ENCODE peak calls at places on chromosomes 3 and 15, in six cellular contexts. A is HCT116, L is K562, K is SK-N-SH, V is GM12878, O is HepG2. Z is an unnamed sample.

GRCh38 chr3:72810063-72810462 is 38.2 kb downstream of the SHQ1 start:
- DNase-seq in V (no peak), L (no peak), K (no peak), A (no peak), O (no peak), Z (no peak)

GRCh38 chr3:171362575-171362974 is 97.6 kb downstream of the TNIK start:
- DNase-seq in L (no peak), V (no peak), O (no peak), A (no peak), K (peak), Z (no peak)

GRCh38 chr3:146250449-146251382 is at the start of gene PLSCR4:
- DNase-seq in O (no peak), L (peak), A (peak), K (peak), V (no peak), Z (peak)

GRCh38 chr3:51711352-51712019 is 4.6 kb downstream of the GRM2 start:
- DNase-seq in K (peak), V (no peak), A (no peak), L (no peak), O (no peak), Z (no peak)

GRCh38 chr15:76345880-76346665 is 9.5 kb downstream of the ISL2 start:
- DNase-seq in K (no peak), O (peak), L (no peak), A (no peak), V (no peak), Z (no peak)

GRCh38 chr3:115380883-115381572 is 233.9 kb upstream of the ZBTB20 start:
- DNase-seq in O (no peak), K (no peak), L (no peak), A (no peak), V (no peak), Z (no peak)

GRCh38 chr15:91849749-91850161 is 3.8 kb upstream of the SLCO3A1 start:
- DNase-seq in O (peak), V (no peak), K (peak), L (peak), A (peak), Z (peak)

GRCh38 chr15:41919954-41920538 is 26.2 kb upstream of the SPTBN5 start:
- DNase-seq in K (no peak), V (no peak), A (no peak), O (no peak), L (no peak), Z (peak)

GRCh38 chr15:22968356-22968755 is 11.8 kb downstream of the CYFIP1 start:
- DNase-seq in K (no peak), L (no peak), O (no peak), A (no peak), V (no peak), Z (no peak)

GRCh38 chr15:57972801-57973311 is 92.7 kb downstream of the ALDH1A2 start:
- DNase-seq in L (no peak), V (no peak), K (no peak), A (no peak), O (no peak), Z (no peak)

GRCh38 chr15:61128343-61128742 is 100.8 kb downstream of the RORA start:
- DNase-seq in L (no peak), O (no peak), A (no peak), K (peak), V (no peak), Z (no peak)

GRCh38 chr3:160278210-160278609 is 53.0 kb downstream of the C3orf80 start:
- DNase-seq in L (no peak), A (no peak), K (no peak), O (no peak), V (no peak), Z (no peak)

GRCh38 chr3:72010044-72010443 is 225.1 kb upstream of the PROK2 start:
- DNase-seq in L (no peak), K (no peak), V (no peak), O (no peak), A (no peak), Z (no peak)

GRCh38 chr3:173584834-173585831 is 187.6 kb downstream of the NLGN1 start:
- DNase-seq in L (no peak), A (no peak), O (no peak), K (peak), V (no peak), Z (peak)

GRCh38 chr3:138640537-138640936 is 32.0 kb downstream of the FAIM start:
- DNase-seq in K (no peak), O (no peak), L (no peak), A (no peak), V (no peak), Z (peak)

GRCh38 chr3:131735544-131735943 is 232.8 kb upstream of the MRPL3 start:
- DNase-seq in L (no peak), K (no peak), A (no peak), O (no peak), V (no peak), Z (no peak)

GRCh38 chr3:117016359-117016758 is 306.8 kb downstream of the TUSC7 start:
- DNase-seq in A (no peak), L (no peak), V (no peak), O (no peak), K (no peak), Z (peak)

GRCh38 chr3:183541235-183541655 is 14.3 kb downstream of the KLHL6 start:
- DNase-seq in A (no peak), O (no peak), V (no peak), K (no peak), L (no peak), Z (no peak)
- TF ChIP-seq JUND in A (no peak), O (no peak), V (no peak), K (no peak), L (no peak), Z (no peak)

DNA sequence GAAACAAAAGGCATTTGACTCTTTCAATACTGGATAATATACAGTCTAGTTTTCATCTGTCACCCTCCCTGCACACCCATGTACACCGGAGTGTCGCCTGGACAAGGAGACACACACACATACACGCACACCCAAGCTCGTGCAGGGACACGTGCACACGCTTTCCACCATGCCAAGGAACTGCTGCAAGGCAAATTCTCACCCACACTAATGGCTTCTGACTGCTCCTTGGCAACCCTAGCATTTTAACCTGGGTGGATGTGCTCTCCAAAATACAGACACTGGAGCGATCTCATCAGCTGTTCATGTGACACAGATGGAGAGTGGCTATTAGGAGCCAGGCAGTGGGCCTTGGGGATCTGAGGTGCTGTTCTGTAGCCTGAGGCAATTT is 61.6 kb downstream of the MEIS2 start:
- DNase-seq in K (peak), L (no peak), V (no peak), A (no peak), O (no peak), Z (no peak)
- TF ChIP-seq JUND in K (no peak), L (no peak), V (no peak), A (no peak), O (no peak), Z (no peak)

DNA sequence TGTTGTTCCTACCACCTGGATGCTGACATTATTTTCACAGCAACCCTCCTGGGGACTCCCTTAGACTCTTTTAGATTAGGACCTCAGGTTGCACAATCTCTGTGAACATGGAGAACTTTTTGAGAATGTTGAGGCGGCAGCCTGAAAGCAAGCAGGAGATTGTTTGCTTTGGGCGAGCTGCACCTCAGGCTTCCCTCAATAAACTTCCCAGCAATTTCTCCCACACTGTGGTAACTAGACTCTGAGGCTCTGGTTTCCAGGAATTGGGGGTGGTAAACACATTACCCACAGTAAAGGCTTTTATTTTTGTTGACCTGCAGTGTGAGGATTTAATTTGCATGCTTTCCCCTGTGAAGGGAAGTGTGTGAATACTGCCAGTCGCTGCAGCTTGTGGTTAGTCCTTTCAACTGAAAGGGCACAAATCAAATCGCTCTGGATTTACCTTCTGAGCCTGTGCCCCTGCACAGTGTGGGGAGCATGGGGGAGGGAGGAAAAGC is 35.2 kb upstream of the SIAH2 start:
- DNase-seq in A (no peak), V (no peak), K (no peak), O (peak), L (no peak), Z (no peak)
- TF ChIP-seq JUND in A (no peak), V (no peak), K (no peak), O (no peak), L (no peak), Z (no peak)

GRCh38 chr3:142447308-142447851 is 457 bp downstream of the XRN1 start:
- DNase-seq in A (peak), O (peak), V (no peak), L (no peak), K (no peak), Z (peak)
- TF ChIP-seq JUND in A (no peak), O (peak), V (no peak), L (no peak), K (no peak), Z (no peak)

DNA sequence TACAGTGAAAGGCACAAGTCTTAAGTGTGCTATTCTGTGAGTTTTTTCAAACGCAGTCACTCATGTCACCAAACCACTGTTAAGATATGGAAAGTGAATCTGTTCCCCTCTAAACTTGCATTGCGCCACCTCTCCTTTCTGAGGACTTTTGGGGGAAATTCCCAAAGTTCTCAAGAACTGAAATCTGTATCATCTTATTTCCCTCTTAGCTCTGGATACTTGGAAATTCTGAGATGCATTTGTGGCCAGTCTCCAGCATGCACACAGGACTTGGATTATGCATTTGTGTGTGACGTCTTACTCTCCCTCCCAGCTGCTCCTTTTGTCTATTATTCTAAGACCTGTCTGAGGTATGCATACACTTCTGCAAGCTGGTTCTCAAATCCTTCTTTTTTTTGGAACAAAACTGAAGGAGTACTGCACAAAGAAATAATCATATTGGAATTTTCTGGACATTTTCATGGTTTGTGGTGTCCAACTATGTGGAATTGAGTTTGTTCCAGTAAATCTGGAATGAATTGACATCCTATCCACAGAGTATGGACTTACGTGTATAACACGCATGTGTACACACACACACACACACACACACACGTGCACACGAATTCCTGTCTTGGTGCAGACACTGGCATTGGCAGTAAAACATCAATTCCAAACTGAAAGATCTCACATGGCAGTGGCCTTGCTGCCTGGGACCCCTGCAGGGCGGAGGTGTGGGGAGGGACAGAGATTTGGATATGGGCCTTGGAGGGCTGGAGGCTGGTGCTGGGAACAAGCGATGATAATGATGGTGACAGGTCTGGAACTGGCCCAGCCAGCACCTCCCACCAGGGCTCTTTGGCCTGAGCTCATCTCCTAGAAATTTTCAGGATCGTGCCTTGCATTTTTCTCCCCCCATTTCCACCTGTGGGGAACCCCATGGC is 8.2 kb upstream of the LCTL start:
- DNase-seq in A (no peak), V (no peak), O (no peak), L (no peak), K (no peak), Z (no peak)
- TF ChIP-seq JUND in A (no peak), V (no peak), O (no peak), L (no peak), K (no peak), Z (no peak)

DNA sequence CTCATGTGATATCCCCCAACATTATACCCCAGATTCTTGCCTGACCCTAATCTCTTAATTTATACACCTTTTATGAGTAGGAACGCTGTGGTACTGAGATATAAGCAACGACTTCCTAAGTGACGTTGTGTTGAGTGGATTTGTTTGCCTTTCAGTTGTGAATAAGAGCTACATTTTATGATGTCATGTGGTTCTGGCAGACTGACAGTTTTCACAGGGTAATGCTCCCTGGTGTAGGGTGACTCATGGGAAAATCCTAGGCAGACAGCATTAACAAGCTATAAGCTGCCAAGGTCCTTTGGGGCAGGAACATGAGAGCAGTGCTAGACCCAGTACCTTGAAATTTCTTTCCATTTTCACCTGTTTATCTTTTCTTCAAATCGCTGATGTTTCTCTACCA is 11.2 kb downstream of the C3orf52 start:
- DNase-seq in L (peak), O (peak), K (no peak), A (peak), V (no peak), Z (no peak)
- TF ChIP-seq JUND in L (peak), O (no peak), K (peak), A (peak), V (no peak), Z (no peak)

GRCh38 chr3:110614181-110614580 is 457.4 kb upstream of the NECTIN3 start:
- DNase-seq in O (no peak), L (no peak), V (no peak), K (no peak), A (no peak), Z (no peak)
- TF ChIP-seq JUND in O (no peak), L (no peak), V (no peak), K (no peak), A (no peak), Z (no peak)

DNA sequence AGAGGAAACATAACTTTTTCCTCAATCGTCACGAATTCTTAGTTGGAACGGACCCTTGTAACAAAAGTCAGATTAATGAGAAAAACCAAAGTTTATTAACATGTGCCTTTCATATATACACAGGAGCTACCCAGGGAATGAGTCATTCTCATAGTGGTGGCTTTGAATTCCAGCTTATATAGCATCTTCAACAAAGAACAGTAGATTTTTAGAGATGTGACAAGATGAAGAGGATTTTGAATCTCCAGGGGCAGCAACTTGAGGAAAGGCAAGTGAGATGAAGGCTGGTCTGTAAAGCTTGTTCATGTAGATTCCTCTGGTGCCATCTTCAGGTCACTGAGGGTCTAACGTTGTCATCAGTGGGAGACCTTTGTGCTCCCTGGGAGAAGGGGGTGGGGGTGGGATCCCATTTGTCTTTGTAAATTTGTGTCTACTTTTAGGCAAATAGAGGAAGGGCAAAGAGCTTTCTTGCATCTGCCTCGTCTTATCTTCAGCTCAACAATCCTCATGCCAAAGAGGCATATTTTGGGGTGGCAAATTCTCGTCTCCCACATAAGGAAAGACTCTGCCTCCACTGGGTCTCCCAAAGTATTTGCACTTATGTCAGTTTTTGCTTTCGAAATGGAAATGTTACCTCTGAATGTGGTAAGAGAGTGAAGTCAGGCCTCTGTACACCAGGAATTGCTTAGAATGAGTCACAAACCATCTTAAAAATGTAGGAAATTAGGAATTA is 29.5 kb downstream of the CLEC3B start:
- DNase-seq in A (no peak), V (no peak), K (peak), L (peak), O (peak), Z (no peak)
- TF ChIP-seq JUND in A (no peak), V (no peak), K (peak), L (peak), O (no peak), Z (no peak)

DNA sequence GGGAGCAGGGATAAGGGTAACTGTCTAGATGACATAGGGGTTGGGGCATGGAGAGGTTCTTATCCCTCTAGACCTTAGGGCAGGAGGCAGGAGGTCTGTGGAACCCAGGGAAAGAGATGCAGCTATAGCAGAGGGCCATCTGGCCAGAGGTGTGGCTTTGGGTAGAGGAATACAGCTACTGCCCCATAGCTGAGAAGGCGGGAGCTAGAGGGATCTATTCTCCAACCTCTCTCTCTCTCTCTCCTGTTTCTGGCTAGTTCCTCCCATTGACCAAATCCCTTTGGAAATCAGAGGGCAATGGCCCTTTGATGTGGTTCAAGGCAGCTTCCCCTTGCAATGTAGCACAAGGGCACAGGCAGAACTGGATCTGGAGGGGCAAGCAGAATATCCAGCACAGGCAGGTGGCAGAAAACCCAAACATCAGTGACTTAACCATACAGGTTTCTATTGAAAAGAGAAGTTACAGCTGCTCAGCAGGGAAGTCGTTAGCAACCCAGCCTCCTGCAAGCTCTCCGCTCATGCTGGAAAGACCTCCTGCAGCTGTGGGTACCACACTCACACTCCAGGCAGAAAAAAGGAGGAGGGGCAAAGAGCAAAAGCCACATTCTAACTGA is 22.3 kb upstream of the LMOD3 start:
- DNase-seq in A (no peak), O (no peak), V (no peak), L (no peak), K (peak), Z (no peak)
- TF ChIP-seq JUND in A (no peak), O (no peak), V (no peak), L (no peak), K (no peak), Z (no peak)